ENCODE peak calls at places on chromosomes 6 and 20, in seven cellular contexts. I is choroid plexus epithelial cell; P is NCI-H1092 treated with DMSO at 0.1 percent for 48 hours; A is stimulated activated CD8-positive, alpha-beta memory T cell treated with anti-CD3 and anti-CD28 coated beads, Interleukin-4, amount 100 ng/mL, for 48 hours; G is activated effector memory CD4-positive, alpha-beta T cell treated with Interleukin-2 at 50 U/mL for 16 hours; Y is non-pigmented ciliary epithelial cell; N is fibroblast of mammary gland. K is an unnamed sample.

GRCh38 chr20:63215101-63216040 is 560 bp downstream of the YTHDF1 start:
- DNase-seq in A (peak; percentile 43), I (peak; percentile 72), N (peak; percentile 67), G (peak; percentile 5), Y (no peak), P (peak; percentile 30), K (no peak)

GRCh38 chr6:127192911-127193503 is 73.7 kb upstream of the RNF146 start:
- DNase-seq in P (no peak), G (no peak), Y (no peak), A (no peak), I (peak; percentile 83), N (peak; percentile 82), K (no peak)

GRCh38 chr20:20364016-20364746 is 3.7 kb upstream of the INSM1 start:
- DNase-seq in G (no peak), P (peak; percentile 94), Y (no peak), I (no peak), N (no peak), A (peak; percentile 50), K (peak; percentile 65)

GRCh38 chr20:12528591-12529041 is 480.2 kb upstream of the SPTLC3 start:
- DNase-seq in N (no peak), A (no peak), I (no peak), P (no peak), Y (no peak), G (no peak), K (no peak)

GRCh38 chr20:25275813-25276532 is 28.1 kb downstream of the PYGB start:
- DNase-seq in I (no peak), N (no peak), Y (no peak), G (no peak), A (no peak), P (no peak), K (peak; percentile 74)

GRCh38 chr6:108477034-108477433 is 83.7 kb upstream of the FOXO3 start:
- DNase-seq in N (no peak), A (no peak), P (peak; percentile 79), I (no peak), Y (no peak), G (no peak), K (no peak)

GRCh38 chr6:155645328-155645727 is 189.7 kb upstream of the NOX3 start:
- DNase-seq in P (no peak), N (peak; percentile 0), G (no peak), Y (no peak), A (no peak), I (peak; percentile 31), K (no peak)

GRCh38 chr6:161353208-161353613 is 79.3 kb upstream of the AGPAT4 start:
- DNase-seq in G (no peak), A (no peak), Y (no peak), I (peak; percentile 47), N (peak; percentile 42), P (peak; percentile 81), K (no peak)

GRCh38 chr6:33828764-33829731 is 25.2 kb upstream of the MLN start:
- DNase-seq in G (no peak), I (peak; percentile 60), A (no peak), Y (no peak), N (no peak), P (no peak), K (no peak)

GRCh38 chr6:7621761-7622160 is 31.8 kb downstream of the SNRNP48 start:
- DNase-seq in P (no peak), N (peak; percentile 78), A (no peak), G (no peak), Y (no peak), I (peak; percentile 31), K (no peak)

GRCh38 chr20:25469558-25469957 is 62.1 kb downstream of the GINS1 start:
- DNase-seq in I (no peak), Y (no peak), G (no peak), A (no peak), N (no peak), P (no peak), K (peak; percentile 45)

GRCh38 chr6:26383624-26384417 is 913 bp downstream of the BTN2A2 start:
- DNase-seq in N (peak; percentile 78), A (peak; percentile 44), I (peak; percentile 85), P (no peak), G (no peak), Y (no peak), K (no peak)

GRCh38 chr6:119071576-119071975 is 6.9 kb downstream of the FAM184A start:
- DNase-seq in I (no peak), A (no peak), Y (no peak), N (no peak), G (no peak), P (no peak), K (no peak)

GRCh38 chr6:35085359-35086281 is 55.5 kb downstream of the TCP11 start:
- DNase-seq in G (no peak), P (no peak), N (no peak), Y (no peak), I (no peak), A (no peak), K (peak; percentile 63)

GRCh38 chr6:37275350-37275749 is 17.4 kb upstream of the TMEM217 start:
- DNase-seq in P (no peak), N (no peak), I (no peak), G (no peak), Y (no peak), A (no peak), K (no peak)

GRCh38 chr6:4693158-4693557 is 83.0 kb upstream of the CDYL start:
- DNase-seq in I (no peak), G (no peak), A (no peak), N (no peak), Y (no peak), P (peak; percentile 29), K (no peak)

GRCh38 chr6:15509335-15509933 is 153.4 kb downstream of the DTNBP1 start:
- DNase-seq in A (no peak), Y (no peak), P (no peak), N (no peak), G (no peak), I (no peak), K (peak; percentile 75)